ENCODE peak calls at places on chromosomes 13 and 19, in ten cellular contexts. One of them, this sample, is unnamed. For H3K4me1, the result is how much of the 10 kb centered on the place peaks cover.

GRCh38 chr19:40266912-40267600 is 18.1 kb downstream of the AKT2 start:
- DNase-seq in endodermal cell: no peak
- DNase-seq in ovary: no peak
- DNase-seq in keratinocyte: no peak
- DNase-seq in IMR-90: no peak
- DNase-seq in A549: no peak
- DNase-seq in psoas muscle: no peak
- DNase-seq in upper lobe of right lung: no peak
- DNase-seq in heart left ventricle: no peak
- DNase-seq in endothelial cell of umbilical vein: no peak
- DNase-seq in this sample: no peak

GRCh38 chr13:37736040-37736439 is 133.5 kb downstream of the TRPC4 start:
- DNase-seq in ovary: no peak
- DNase-seq in endodermal cell: no peak
- DNase-seq in A549: no peak
- DNase-seq in keratinocyte: no peak
- DNase-seq in psoas muscle: no peak
- DNase-seq in endothelial cell of umbilical vein: no peak
- DNase-seq in IMR-90: no peak
- DNase-seq in heart left ventricle: no peak
- DNase-seq in upper lobe of right lung: no peak
- DNase-seq in this sample: no peak

GRCh38 chr13:36718686-36719085 is 44.9 kb downstream of the SERTM1 start:
- DNase-seq in keratinocyte: no peak
- DNase-seq in heart left ventricle: no peak
- DNase-seq in ovary: no peak
- DNase-seq in IMR-90: no peak
- DNase-seq in endodermal cell: no peak
- DNase-seq in psoas muscle: no peak
- DNase-seq in upper lobe of right lung: no peak
- DNase-seq in A549: no peak
- DNase-seq in endothelial cell of umbilical vein: no peak
- DNase-seq in this sample: no peak

GRCh38 chr19:13463296-13463695 is 43.0 kb downstream of the CACNA1A start:
- DNase-seq in psoas muscle: no peak
- DNase-seq in endothelial cell of umbilical vein: no peak
- DNase-seq in keratinocyte: no peak
- DNase-seq in heart left ventricle: no peak
- DNase-seq in A549: no peak
- DNase-seq in endodermal cell: peak
- DNase-seq in IMR-90: peak
- DNase-seq in upper lobe of right lung: no peak
- DNase-seq in ovary: no peak
- DNase-seq in this sample: no peak

GRCh38 chr13:99310382-99311031 is 3.3 kb upstream of the GPR183 start:
- DNase-seq in ovary: no peak
- DNase-seq in endodermal cell: no peak
- DNase-seq in upper lobe of right lung: no peak
- DNase-seq in endothelial cell of umbilical vein: peak
- DNase-seq in psoas muscle: no peak
- DNase-seq in keratinocyte: no peak
- DNase-seq in A549: no peak
- DNase-seq in IMR-90: peak
- DNase-seq in heart left ventricle: no peak
- DNase-seq in this sample: no peak

GRCh38 chr19:3138268-3138667 is 2.4 kb downstream of the GNA15 start:
- DNase-seq in A549: no peak
- DNase-seq in ovary: no peak
- DNase-seq in endodermal cell: no peak
- DNase-seq in keratinocyte: no peak
- DNase-seq in endothelial cell of umbilical vein: no peak
- DNase-seq in psoas muscle: no peak
- DNase-seq in upper lobe of right lung: no peak
- DNase-seq in IMR-90: no peak
- DNase-seq in heart left ventricle: peak
- DNase-seq in this sample: no peak

GRCh38 chr13:93522486-93522885 is 295.9 kb downstream of the GPC6 start:
- DNase-seq in keratinocyte: no peak
- DNase-seq in endothelial cell of umbilical vein: no peak
- DNase-seq in ovary: no peak
- DNase-seq in psoas muscle: no peak
- DNase-seq in IMR-90: peak
- DNase-seq in heart left ventricle: no peak
- DNase-seq in endodermal cell: no peak
- DNase-seq in A549: no peak
- DNase-seq in upper lobe of right lung: no peak
- DNase-seq in this sample: no peak

GRCh38 chr19:15433519-15434069 is 14.8 kb upstream of the AKAP8L start:
- DNase-seq in ovary: no peak
- DNase-seq in psoas muscle: peak
- DNase-seq in upper lobe of right lung: no peak
- DNase-seq in keratinocyte: no peak
- DNase-seq in endodermal cell: peak
- DNase-seq in A549: no peak
- DNase-seq in heart left ventricle: no peak
- DNase-seq in endothelial cell of umbilical vein: no peak
- DNase-seq in IMR-90: no peak
- DNase-seq in this sample: no peak

DNA sequence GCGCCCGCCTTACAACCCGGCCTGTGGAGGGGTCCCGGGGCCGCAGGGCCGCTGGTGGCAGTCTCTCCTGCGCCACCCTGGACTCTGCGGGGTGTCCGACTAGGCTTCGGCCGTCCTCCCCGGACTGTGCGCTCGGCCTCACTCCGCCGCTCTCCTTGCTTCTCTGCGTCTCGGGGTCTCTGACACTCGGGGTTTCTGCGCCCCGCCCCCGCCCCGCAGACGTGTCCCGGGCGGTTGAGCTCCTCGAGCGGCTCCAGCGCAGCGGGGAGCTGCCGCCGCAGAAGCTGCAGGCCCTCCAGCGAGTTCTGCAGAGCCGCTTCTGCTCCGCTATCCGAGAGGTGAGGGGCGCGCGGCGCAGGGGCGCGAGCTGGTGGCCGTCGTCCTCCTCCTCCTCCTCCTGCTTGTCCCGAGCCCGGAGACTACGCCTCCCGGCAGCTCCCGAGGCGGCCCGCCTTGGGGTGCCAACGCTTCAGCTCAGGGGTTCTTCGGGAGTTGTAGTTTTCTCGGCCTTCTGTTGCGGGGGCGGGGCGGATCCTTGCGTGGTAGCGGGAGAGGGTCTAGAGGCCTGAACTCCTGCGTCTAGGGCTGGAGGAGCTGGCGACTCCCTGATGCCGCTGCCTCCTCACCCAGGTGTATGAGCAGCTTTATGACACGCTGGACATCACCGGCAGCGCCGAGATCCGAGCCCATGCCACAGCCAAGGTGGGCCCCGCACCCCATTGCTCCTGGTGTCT is 627 bp downstream of the LIN7B start:
- DNase-seq in ovary: peak
- DNase-seq in endodermal cell: peak
- DNase-seq in upper lobe of right lung: peak
- DNase-seq in heart left ventricle: peak
- DNase-seq in psoas muscle: peak
- DNase-seq in IMR-90: peak
- DNase-seq in keratinocyte: no peak
- DNase-seq in endothelial cell of umbilical vein: peak
- DNase-seq in A549: no peak
- DNase-seq in this sample: no peak
- TF ChIP-seq CTCF in ovary: no peak
- TF ChIP-seq CTCF in endodermal cell: no peak
- TF ChIP-seq CTCF in upper lobe of right lung: no peak
- TF ChIP-seq CTCF in heart left ventricle: no peak
- TF ChIP-seq CTCF in psoas muscle: no peak
- TF ChIP-seq CTCF in IMR-90: no peak
- TF ChIP-seq CTCF in keratinocyte: no peak
- TF ChIP-seq CTCF in endothelial cell of umbilical vein: no peak
- TF ChIP-seq CTCF in A549: no peak
- TF ChIP-seq CTCF in this sample: no peak

GRCh38 chr19:30450945-30451344 is 78.8 kb downstream of the ZNF536 start:
- DNase-seq in heart left ventricle: no peak
- DNase-seq in keratinocyte: no peak
- DNase-seq in A549: no peak
- DNase-seq in upper lobe of right lung: no peak
- DNase-seq in endothelial cell of umbilical vein: no peak
- DNase-seq in endodermal cell: no peak
- DNase-seq in IMR-90: no peak
- DNase-seq in psoas muscle: no peak
- DNase-seq in ovary: no peak
- DNase-seq in this sample: no peak

GRCh38 chr19:30448386-30449130 is 76.4 kb downstream of the ZNF536 start:
- DNase-seq in endodermal cell: no peak
- DNase-seq in A549: no peak
- DNase-seq in ovary: no peak
- DNase-seq in psoas muscle: no peak
- DNase-seq in heart left ventricle: no peak
- DNase-seq in IMR-90: no peak
- DNase-seq in keratinocyte: no peak
- DNase-seq in endothelial cell of umbilical vein: no peak
- DNase-seq in upper lobe of right lung: no peak
- DNase-seq in this sample: no peak

GRCh38 chr19:30450101-30450500 is 77.9 kb downstream of the ZNF536 start:
- DNase-seq in endodermal cell: peak
- DNase-seq in endothelial cell of umbilical vein: no peak
- DNase-seq in ovary: peak
- DNase-seq in upper lobe of right lung: no peak
- DNase-seq in A549: no peak
- DNase-seq in heart left ventricle: peak
- DNase-seq in psoas muscle: no peak
- DNase-seq in IMR-90: no peak
- DNase-seq in keratinocyte: no peak
- DNase-seq in this sample: no peak

GRCh38 chr19:30449191-30449590 is 77.0 kb downstream of the ZNF536 start:
- DNase-seq in A549: no peak
- DNase-seq in endodermal cell: no peak
- DNase-seq in ovary: no peak
- DNase-seq in endothelial cell of umbilical vein: no peak
- DNase-seq in psoas muscle: no peak
- DNase-seq in heart left ventricle: no peak
- DNase-seq in keratinocyte: no peak
- DNase-seq in upper lobe of right lung: no peak
- DNase-seq in IMR-90: no peak
- DNase-seq in this sample: no peak

DNA sequence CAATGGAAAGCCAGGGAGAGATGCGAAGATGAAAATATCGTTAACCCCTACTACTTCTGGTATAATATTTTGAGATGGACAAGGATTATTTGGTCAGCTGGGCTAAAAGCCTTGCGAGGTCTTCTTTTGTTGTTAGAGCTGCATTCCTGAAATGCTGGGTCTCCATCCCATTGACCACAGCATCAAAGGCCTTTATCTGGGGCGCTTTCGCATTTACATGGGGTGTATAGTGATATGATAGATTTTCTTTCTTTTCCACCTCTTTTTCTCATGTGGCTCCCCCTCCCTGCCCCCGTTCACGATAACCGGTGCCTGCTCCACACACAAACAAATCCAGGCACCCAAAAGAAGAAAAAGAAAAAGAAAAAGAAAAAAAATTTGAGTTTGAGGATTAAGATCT is 77.5 kb downstream of the ZNF536 start:
- DNase-seq in endodermal cell: no peak
- DNase-seq in IMR-90: no peak
- DNase-seq in ovary: no peak
- DNase-seq in keratinocyte: no peak
- DNase-seq in endothelial cell of umbilical vein: no peak
- DNase-seq in heart left ventricle: no peak
- DNase-seq in psoas muscle: no peak
- DNase-seq in A549: no peak
- DNase-seq in upper lobe of right lung: peak
- DNase-seq in this sample: no peak
- H3K27ac ChIP-seq in endodermal cell: peak
- H3K27ac ChIP-seq in IMR-90: no peak
- H3K27ac ChIP-seq in ovary: no peak
- H3K27ac ChIP-seq in keratinocyte: no peak
- H3K27ac ChIP-seq in endothelial cell of umbilical vein: no peak
- H3K27ac ChIP-seq in heart left ventricle: no peak
- H3K27ac ChIP-seq in psoas muscle: peak
- H3K27ac ChIP-seq in A549: no peak
- H3K27ac ChIP-seq in upper lobe of right lung: no peak
- H3K27ac ChIP-seq in this sample: peak

DNA sequence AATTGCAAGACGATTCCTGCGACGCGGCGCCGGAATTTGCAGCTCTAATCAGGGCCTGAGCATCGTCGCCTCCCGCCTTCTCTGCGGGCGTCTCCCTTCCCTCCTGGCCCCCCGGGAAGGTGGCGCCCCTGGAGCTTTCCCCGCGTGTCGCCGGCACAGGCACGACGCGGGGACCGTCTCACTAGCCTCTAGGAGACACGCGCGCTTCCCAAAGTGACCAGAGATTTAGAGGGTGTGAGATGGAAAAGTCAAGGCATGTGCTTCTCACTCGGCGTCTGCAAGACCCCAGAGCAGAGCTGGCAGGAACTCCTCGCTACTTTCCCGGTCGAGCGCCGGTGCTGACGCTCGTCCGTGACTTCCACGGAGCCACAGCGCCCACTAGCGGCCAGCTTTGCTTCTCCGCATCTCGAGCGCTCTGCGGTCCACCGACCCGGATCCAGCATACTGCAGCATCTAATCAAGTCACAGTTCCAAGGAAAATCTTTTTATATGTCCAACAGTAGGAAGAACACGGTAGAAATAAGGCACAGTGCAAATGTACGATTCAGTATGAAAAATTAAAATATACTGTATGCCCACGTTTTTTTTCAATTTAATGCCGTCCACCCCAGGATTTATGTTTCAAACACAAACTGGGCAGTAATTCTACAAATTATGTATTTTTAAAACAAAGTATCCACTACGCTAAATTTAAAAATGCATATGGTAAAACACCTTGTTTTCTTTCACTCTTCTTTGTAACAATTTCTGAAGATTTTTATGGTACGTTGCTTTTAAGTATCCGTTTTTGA is 977 bp upstream of the EFNB2 start:
- DNase-seq in heart left ventricle: peak
- DNase-seq in IMR-90: peak
- DNase-seq in ovary: peak
- DNase-seq in keratinocyte: peak
- DNase-seq in psoas muscle: peak
- DNase-seq in A549: peak
- DNase-seq in upper lobe of right lung: peak
- DNase-seq in endothelial cell of umbilical vein: peak
- DNase-seq in endodermal cell: peak
- DNase-seq in this sample: peak
- H3K4me1 ChIP-seq in heart left ventricle: under half
- H3K4me1 ChIP-seq in IMR-90: under half
- H3K4me1 ChIP-seq in ovary: under half
- H3K4me1 ChIP-seq in keratinocyte: under half
- H3K4me1 ChIP-seq in psoas muscle: under half
- H3K4me1 ChIP-seq in A549: under half
- H3K4me1 ChIP-seq in upper lobe of right lung: under half
- H3K4me1 ChIP-seq in endothelial cell of umbilical vein: under half
- H3K4me1 ChIP-seq in endodermal cell: under half
- H3K4me1 ChIP-seq in this sample: under half

DNA sequence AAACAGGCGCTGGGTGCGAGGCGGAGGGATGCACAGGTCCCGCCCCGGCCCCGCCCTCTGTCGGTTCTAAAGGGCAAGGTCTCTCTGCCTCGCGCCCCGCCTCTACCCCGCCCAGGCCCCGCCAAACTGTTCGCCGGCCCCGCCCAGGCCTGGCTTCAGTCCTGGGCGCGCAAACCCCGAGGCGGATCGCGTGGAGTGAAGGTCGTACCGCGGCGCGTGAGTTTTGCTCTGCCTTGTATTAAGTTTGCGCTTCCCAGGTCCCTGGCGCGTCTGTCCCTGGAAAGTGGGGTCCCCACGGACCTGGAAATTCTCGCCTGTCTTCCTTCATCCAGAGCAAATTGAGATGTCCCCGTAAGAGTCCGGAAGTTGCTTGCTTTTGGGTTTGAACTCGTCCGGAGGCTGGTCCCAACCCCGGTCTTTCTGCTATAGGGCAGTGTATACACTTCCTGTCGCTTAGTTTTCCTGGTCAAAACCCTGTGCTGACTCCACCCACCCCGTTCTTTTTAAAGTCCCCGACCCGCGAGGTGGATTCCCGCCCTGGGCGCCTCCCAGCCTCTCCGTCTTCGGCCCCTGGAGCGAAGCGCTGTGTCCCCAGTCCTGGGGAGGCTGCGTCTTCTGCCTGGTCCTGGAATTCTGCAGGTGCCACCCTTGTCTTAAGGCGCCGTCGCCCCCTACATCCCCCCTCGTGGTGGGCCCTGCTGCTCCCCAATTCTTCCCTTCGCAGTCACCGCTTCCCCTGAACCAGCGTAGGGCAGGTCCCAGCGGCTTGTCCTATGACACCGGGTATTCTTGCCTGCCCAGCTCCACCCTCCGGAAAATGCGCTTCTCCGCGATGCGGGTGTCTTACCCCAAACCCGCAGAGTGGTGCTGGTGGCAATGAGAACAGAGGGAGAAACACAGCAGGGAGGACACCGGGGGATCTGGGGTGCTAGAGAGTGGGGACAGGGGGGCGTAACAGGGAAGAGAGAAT is 8.6 kb downstream of the ZNF808 start:
- DNase-seq in endodermal cell: peak
- DNase-seq in endothelial cell of umbilical vein: peak
- DNase-seq in A549: no peak
- DNase-seq in upper lobe of right lung: peak
- DNase-seq in keratinocyte: peak
- DNase-seq in IMR-90: peak
- DNase-seq in heart left ventricle: peak
- DNase-seq in psoas muscle: peak
- DNase-seq in ovary: peak
- DNase-seq in this sample: peak
- TF ChIP-seq CTCF in endodermal cell: peak
- TF ChIP-seq CTCF in endothelial cell of umbilical vein: peak
- TF ChIP-seq CTCF in A549: no peak
- TF ChIP-seq CTCF in upper lobe of right lung: peak
- TF ChIP-seq CTCF in keratinocyte: no peak
- TF ChIP-seq CTCF in IMR-90: no peak
- TF ChIP-seq CTCF in heart left ventricle: peak
- TF ChIP-seq CTCF in psoas muscle: no peak
- TF ChIP-seq CTCF in ovary: no peak
- TF ChIP-seq CTCF in this sample: peak